ENCODE peak calls at places on chromosomes 6 and 20, in ten cellular contexts. One of them, this sample, is unnamed.

GRCh38 chr6:18478610-18479009 is 91.5 kb downstream of the RNF144B start:
- DNase-seq in tibial artery: no peak
- DNase-seq in uterus: no peak
- DNase-seq in adrenal gland: no peak
- DNase-seq in fibroblast of lung: no peak
- DNase-seq in HCT116: no peak
- DNase-seq in endodermal cell: no peak
- DNase-seq in Peyer's patch: no peak
- DNase-seq in sigmoid colon: no peak
- DNase-seq in IMR-90: no peak
- DNase-seq in this sample: no peak

GRCh38 chr6:19866900-19867627 is 29.9 kb downstream of the ID4 start:
- DNase-seq in tibial artery: no peak
- DNase-seq in uterus: no peak
- DNase-seq in adrenal gland: no peak
- DNase-seq in fibroblast of lung: peak; percentile 84
- DNase-seq in HCT116: peak; percentile 71
- DNase-seq in endodermal cell: no peak
- DNase-seq in Peyer's patch: no peak
- DNase-seq in sigmoid colon: no peak
- DNase-seq in IMR-90: peak; percentile 55
- DNase-seq in this sample: no peak

GRCh38 chr20:50930139-50931047 is 844 bp downstream of the ADNP start:
- DNase-seq in tibial artery: peak; percentile 23
- DNase-seq in uterus: peak; percentile 23
- DNase-seq in adrenal gland: peak; percentile 35
- DNase-seq in fibroblast of lung: no peak
- DNase-seq in HCT116: no peak
- DNase-seq in endodermal cell: peak; percentile 72
- DNase-seq in Peyer's patch: peak; percentile 63
- DNase-seq in sigmoid colon: no peak
- DNase-seq in IMR-90: no peak
- DNase-seq in this sample: peak; percentile 89

GRCh38 chr20:2820084-2820895 is 4.1 kb downstream of the TMEM239 start:
- DNase-seq in tibial artery: no peak
- DNase-seq in uterus: peak; percentile 71
- DNase-seq in adrenal gland: no peak
- DNase-seq in fibroblast of lung: peak; percentile 63
- DNase-seq in HCT116: no peak
- DNase-seq in endodermal cell: peak; percentile 81
- DNase-seq in Peyer's patch: no peak
- DNase-seq in sigmoid colon: no peak
- DNase-seq in IMR-90: peak; percentile 84
- DNase-seq in this sample: peak; percentile 85

GRCh38 chr6:113128020-113128419 is 729.1 kb upstream of the MARCKS start:
- DNase-seq in tibial artery: no peak
- DNase-seq in uterus: no peak
- DNase-seq in adrenal gland: no peak
- DNase-seq in fibroblast of lung: no peak
- DNase-seq in HCT116: no peak
- DNase-seq in endodermal cell: no peak
- DNase-seq in Peyer's patch: no peak
- DNase-seq in sigmoid colon: no peak
- DNase-seq in IMR-90: no peak
- DNase-seq in this sample: no peak

GRCh38 chr20:36317675-36318074 is 11.5 kb downstream of the DLGAP4 start:
- DNase-seq in tibial artery: no peak
- DNase-seq in uterus: no peak
- DNase-seq in adrenal gland: no peak
- DNase-seq in fibroblast of lung: no peak
- DNase-seq in HCT116: no peak
- DNase-seq in endodermal cell: peak; percentile 24
- DNase-seq in Peyer's patch: peak; percentile 7
- DNase-seq in sigmoid colon: no peak
- DNase-seq in IMR-90: no peak
- DNase-seq in this sample: peak; percentile 10

GRCh38 chr20:62825994-62826645 is 9.3 kb downstream of the COL9A3 start:
- DNase-seq in tibial artery: no peak
- DNase-seq in uterus: peak; percentile 32
- DNase-seq in adrenal gland: peak; percentile 7
- DNase-seq in fibroblast of lung: no peak
- DNase-seq in HCT116: no peak
- DNase-seq in endodermal cell: no peak
- DNase-seq in Peyer's patch: no peak
- DNase-seq in sigmoid colon: no peak
- DNase-seq in IMR-90: no peak
- DNase-seq in this sample: peak; percentile 71

GRCh38 chr20:49753133-49753532 is 39.5 kb upstream of the B4GALT5 start:
- DNase-seq in tibial artery: no peak
- DNase-seq in uterus: no peak
- DNase-seq in adrenal gland: no peak
- DNase-seq in fibroblast of lung: no peak
- DNase-seq in HCT116: no peak
- DNase-seq in endodermal cell: no peak
- DNase-seq in Peyer's patch: no peak
- DNase-seq in sigmoid colon: no peak
- DNase-seq in IMR-90: no peak
- DNase-seq in this sample: no peak

GRCh38 chr6:112298021-112298745 is 43.8 kb upstream of the LAMA4 start:
- DNase-seq in tibial artery: no peak
- DNase-seq in uterus: peak; percentile 47
- DNase-seq in adrenal gland: no peak
- DNase-seq in fibroblast of lung: peak; percentile 92
- DNase-seq in HCT116: no peak
- DNase-seq in endodermal cell: no peak
- DNase-seq in Peyer's patch: no peak
- DNase-seq in sigmoid colon: no peak
- DNase-seq in IMR-90: peak; percentile 97
- DNase-seq in this sample: no peak

GRCh38 chr6:109010703-109011102 is 83.9 kb downstream of the SESN1 start:
- DNase-seq in tibial artery: no peak
- DNase-seq in uterus: no peak
- DNase-seq in adrenal gland: no peak
- DNase-seq in fibroblast of lung: no peak
- DNase-seq in HCT116: no peak
- DNase-seq in endodermal cell: no peak
- DNase-seq in Peyer's patch: no peak
- DNase-seq in sigmoid colon: no peak
- DNase-seq in IMR-90: no peak
- DNase-seq in this sample: no peak

GRCh38 chr20:6533828-6534388 is 233.6 kb upstream of the BMP2 start:
- DNase-seq in tibial artery: no peak
- DNase-seq in uterus: no peak
- DNase-seq in adrenal gland: no peak
- DNase-seq in fibroblast of lung: peak; percentile 99
- DNase-seq in HCT116: no peak
- DNase-seq in endodermal cell: no peak
- DNase-seq in Peyer's patch: no peak
- DNase-seq in sigmoid colon: no peak
- DNase-seq in IMR-90: peak; percentile 88
- DNase-seq in this sample: peak; percentile 52

GRCh38 chr20:56957737-56958553 is 308.5 kb downstream of the BMP7 start:
- DNase-seq in tibial artery: no peak
- DNase-seq in uterus: no peak
- DNase-seq in adrenal gland: no peak
- DNase-seq in fibroblast of lung: peak; percentile 31
- DNase-seq in HCT116: no peak
- DNase-seq in endodermal cell: peak; percentile 76
- DNase-seq in Peyer's patch: no peak
- DNase-seq in sigmoid colon: no peak
- DNase-seq in IMR-90: no peak
- DNase-seq in this sample: no peak

GRCh38 chr6:160933256-160933655 is 58.3 kb upstream of the MAP3K4 start:
- DNase-seq in tibial artery: no peak
- DNase-seq in uterus: no peak
- DNase-seq in adrenal gland: no peak
- DNase-seq in fibroblast of lung: no peak
- DNase-seq in HCT116: no peak
- DNase-seq in endodermal cell: peak; percentile 83
- DNase-seq in Peyer's patch: no peak
- DNase-seq in sigmoid colon: no peak
- DNase-seq in IMR-90: no peak
- DNase-seq in this sample: no peak

GRCh38 chr6:105077592-105078463 is 102.0 kb downstream of the POPDC3 start:
- DNase-seq in tibial artery: no peak
- DNase-seq in uterus: no peak
- DNase-seq in adrenal gland: no peak
- DNase-seq in fibroblast of lung: peak; percentile 40
- DNase-seq in HCT116: peak; percentile 44
- DNase-seq in endodermal cell: no peak
- DNase-seq in Peyer's patch: no peak
- DNase-seq in sigmoid colon: no peak
- DNase-seq in IMR-90: peak; percentile 64
- DNase-seq in this sample: no peak

GRCh38 chr20:12306107-12306506 is 388.4 kb downstream of the BTBD3 start:
- DNase-seq in tibial artery: no peak
- DNase-seq in uterus: no peak
- DNase-seq in adrenal gland: no peak
- DNase-seq in fibroblast of lung: no peak
- DNase-seq in HCT116: no peak
- DNase-seq in endodermal cell: no peak
- DNase-seq in Peyer's patch: no peak
- DNase-seq in sigmoid colon: no peak
- DNase-seq in IMR-90: no peak
- DNase-seq in this sample: no peak

GRCh38 chr6:125207956-125208355 is 54.4 kb downstream of the TPD52L1 start:
- DNase-seq in tibial artery: no peak
- DNase-seq in uterus: no peak
- DNase-seq in adrenal gland: no peak
- DNase-seq in fibroblast of lung: peak; percentile 51
- DNase-seq in HCT116: no peak
- DNase-seq in endodermal cell: no peak
- DNase-seq in Peyer's patch: no peak
- DNase-seq in sigmoid colon: no peak
- DNase-seq in IMR-90: peak; percentile 46
- DNase-seq in this sample: no peak

GRCh38 chr20:19774086-19774933 is 16.3 kb downstream of the RIN2 start:
- DNase-seq in tibial artery: no peak
- DNase-seq in uterus: no peak
- DNase-seq in adrenal gland: no peak
- DNase-seq in fibroblast of lung: no peak
- DNase-seq in HCT116: no peak
- DNase-seq in endodermal cell: no peak
- DNase-seq in Peyer's patch: no peak
- DNase-seq in sigmoid colon: no peak
- DNase-seq in IMR-90: no peak
- DNase-seq in this sample: no peak

GRCh38 chr6:111614833-111615582 is 9.3 kb upstream of the TRAF3IP2 start:
- DNase-seq in tibial artery: no peak
- DNase-seq in uterus: peak; percentile 21
- DNase-seq in adrenal gland: no peak
- DNase-seq in fibroblast of lung: no peak
- DNase-seq in HCT116: no peak
- DNase-seq in endodermal cell: peak; percentile 90
- DNase-seq in Peyer's patch: peak; percentile 71
- DNase-seq in sigmoid colon: no peak
- DNase-seq in IMR-90: no peak
- DNase-seq in this sample: no peak

GRCh38 chr6:71478834-71479541 is 190.4 kb downstream of the OGFRL1 start:
- DNase-seq in tibial artery: no peak
- DNase-seq in uterus: no peak
- DNase-seq in adrenal gland: no peak
- DNase-seq in fibroblast of lung: peak; percentile 98
- DNase-seq in HCT116: no peak
- DNase-seq in endodermal cell: no peak
- DNase-seq in Peyer's patch: no peak
- DNase-seq in sigmoid colon: no peak
- DNase-seq in IMR-90: peak; percentile 94
- DNase-seq in this sample: no peak

GRCh38 chr6:43953794-43954310 is 173.4 kb downstream of the MRPL14 start:
- DNase-seq in tibial artery: no peak
- DNase-seq in uterus: no peak
- DNase-seq in adrenal gland: peak; percentile 84
- DNase-seq in fibroblast of lung: no peak
- DNase-seq in HCT116: no peak
- DNase-seq in endodermal cell: peak; percentile 87
- DNase-seq in Peyer's patch: peak; percentile 54
- DNase-seq in sigmoid colon: no peak
- DNase-seq in IMR-90: no peak
- DNase-seq in this sample: peak; percentile 77

GRCh38 chr6:148242180-148242579 is 100.5 kb upstream of the SASH1 start:
- DNase-seq in tibial artery: no peak
- DNase-seq in uterus: no peak
- DNase-seq in adrenal gland: no peak
- DNase-seq in fibroblast of lung: no peak
- DNase-seq in HCT116: no peak
- DNase-seq in endodermal cell: no peak
- DNase-seq in Peyer's patch: no peak
- DNase-seq in sigmoid colon: no peak
- DNase-seq in IMR-90: no peak
- DNase-seq in this sample: no peak

GRCh38 chr6:42644211-42644610 is 78.2 kb downstream of the PRPH2 start:
- DNase-seq in tibial artery: no peak
- DNase-seq in uterus: no peak
- DNase-seq in adrenal gland: no peak
- DNase-seq in fibroblast of lung: no peak
- DNase-seq in HCT116: no peak
- DNase-seq in endodermal cell: no peak
- DNase-seq in Peyer's patch: no peak
- DNase-seq in sigmoid colon: no peak
- DNase-seq in IMR-90: no peak
- DNase-seq in this sample: no peak
- H3K36me3 ChIP-seq in tibial artery: peaks cover 96% of the 10 kb centered on the region
- H3K36me3 ChIP-seq in uterus: no peaks in the 10 kb centered on the region
- H3K36me3 ChIP-seq in adrenal gland: no peaks in the 10 kb centered on the region
- H3K36me3 ChIP-seq in fibroblast of lung: peaks cover 9% of the 10 kb centered on the region
- H3K36me3 ChIP-seq in HCT116: peaks cover 32% of the 10 kb centered on the region
- H3K36me3 ChIP-seq in endodermal cell: peaks cover 70% of the 10 kb centered on the region
- H3K36me3 ChIP-seq in Peyer's patch: peaks cover 97% of the 10 kb centered on the region
- H3K36me3 ChIP-seq in sigmoid colon: peaks cover 46% of the 10 kb centered on the region
- H3K36me3 ChIP-seq in IMR-90: peaks cover 38% of the 10 kb centered on the region
- H3K36me3 ChIP-seq in this sample: peaks cover 35% of the 10 kb centered on the region

GRCh38 chr6:921400-921799 is 228.5 kb upstream of the EXOC2 start:
- DNase-seq in tibial artery: no peak
- DNase-seq in uterus: no peak
- DNase-seq in adrenal gland: no peak
- DNase-seq in fibroblast of lung: no peak
- DNase-seq in HCT116: no peak
- DNase-seq in endodermal cell: peak; percentile 11
- DNase-seq in Peyer's patch: no peak
- DNase-seq in sigmoid colon: no peak
- DNase-seq in IMR-90: no peak
- DNase-seq in this sample: no peak
- H3K9me3 ChIP-seq in tibial artery: peaks cover 11% of the 10 kb centered on the region
- H3K9me3 ChIP-seq in uterus: no peaks in the 10 kb centered on the region
- H3K9me3 ChIP-seq in adrenal gland: no peaks in the 10 kb centered on the region
- H3K9me3 ChIP-seq in fibroblast of lung: no peaks in the 10 kb centered on the region
- H3K9me3 ChIP-seq in HCT116: no peaks in the 10 kb centered on the region
- H3K9me3 ChIP-seq in endodermal cell: peaks cover 59% of the 10 kb centered on the region
- H3K9me3 ChIP-seq in Peyer's patch: no peaks in the 10 kb centered on the region
- H3K9me3 ChIP-seq in sigmoid colon: no peaks in the 10 kb centered on the region
- H3K9me3 ChIP-seq in IMR-90: peaks cover 17% of the 10 kb centered on the region
- H3K9me3 ChIP-seq in this sample: peaks cover 31% of the 10 kb centered on the region

GRCh38 chr20:17629025-17629424 is 53.0 kb downstream of the RRBP1 start:
- DNase-seq in tibial artery: no peak
- DNase-seq in uterus: no peak
- DNase-seq in adrenal gland: no peak
- DNase-seq in fibroblast of lung: no peak
- DNase-seq in HCT116: no peak
- DNase-seq in endodermal cell: no peak
- DNase-seq in Peyer's patch: no peak
- DNase-seq in sigmoid colon: no peak
- DNase-seq in IMR-90: no peak
- DNase-seq in this sample: peak; percentile 34
- H3K36me3 ChIP-seq in tibial artery: peaks cover 100% of the 10 kb centered on the region
- H3K36me3 ChIP-seq in uterus: no peaks in the 10 kb centered on the region
- H3K36me3 ChIP-seq in adrenal gland: no peaks in the 10 kb centered on the region
- H3K36me3 ChIP-seq in fibroblast of lung: peaks cover 67% of the 10 kb centered on the region
- H3K36me3 ChIP-seq in HCT116: peaks cover 32% of the 10 kb centered on the region
- H3K36me3 ChIP-seq in endodermal cell: peaks cover 96% of the 10 kb centered on the region
- H3K36me3 ChIP-seq in Peyer's patch: peaks cover 99% of the 10 kb centered on the region
- H3K36me3 ChIP-seq in sigmoid colon: peaks cover 10% of the 10 kb centered on the region
- H3K36me3 ChIP-seq in IMR-90: peaks cover 98% of the 10 kb centered on the region
- H3K36me3 ChIP-seq in this sample: peaks cover 41% of the 10 kb centered on the region

GRCh38 chr6:165223736-165224135 is 85.7 kb downstream of the C6orf118 start:
- DNase-seq in tibial artery: no peak
- DNase-seq in uterus: no peak
- DNase-seq in adrenal gland: no peak
- DNase-seq in fibroblast of lung: no peak
- DNase-seq in HCT116: no peak
- DNase-seq in endodermal cell: no peak
- DNase-seq in Peyer's patch: no peak
- DNase-seq in sigmoid colon: no peak
- DNase-seq in IMR-90: no peak
- DNase-seq in this sample: no peak
- H3K9me3 ChIP-seq in tibial artery: no peaks in the 10 kb centered on the region
- H3K9me3 ChIP-seq in uterus: no peaks in the 10 kb centered on the region
- H3K9me3 ChIP-seq in adrenal gland: no peaks in the 10 kb centered on the region
- H3K9me3 ChIP-seq in fibroblast of lung: no peaks in the 10 kb centered on the region
- H3K9me3 ChIP-seq in HCT116: no peaks in the 10 kb centered on the region
- H3K9me3 ChIP-seq in endodermal cell: no peaks in the 10 kb centered on the region
- H3K9me3 ChIP-seq in Peyer's patch: no peaks in the 10 kb centered on the region
- H3K9me3 ChIP-seq in sigmoid colon: no peaks in the 10 kb centered on the region
- H3K9me3 ChIP-seq in IMR-90: peaks cover 25% of the 10 kb centered on the region
- H3K9me3 ChIP-seq in this sample: no peaks in the 10 kb centered on the region

This sample was measured in kidney.